ENCODE peak calls at places on chromosomes 5 and 9, in seven cellular contexts. One of them, this sample, is unnamed.

GRCh38 chr9:22863106-22863505 is 416.5 kb downstream of the DMRTA1 start:
- DNase-seq in iris pigment epithelial cell: no peak
- DNase-seq in NCI-H2081: no peak
- DNase-seq in tibial nerve: no peak
- DNase-seq in A172: no peak
- DNase-seq in NCI-H774: no peak
- DNase-seq in erythroblast: no peak
- DNase-seq in this sample: no peak

GRCh38 chr5:87831499-87831898 is 418.8 kb upstream of the CCNH start:
- DNase-seq in iris pigment epithelial cell: no peak
- DNase-seq in NCI-H2081: no peak
- DNase-seq in tibial nerve: no peak
- DNase-seq in A172: no peak
- DNase-seq in NCI-H774: no peak
- DNase-seq in erythroblast: no peak
- DNase-seq in this sample: no peak

GRCh38 chr9:6870650-6871477 is 113.1 kb downstream of the KDM4C start:
- DNase-seq in iris pigment epithelial cell: no peak
- DNase-seq in NCI-H2081: no peak
- DNase-seq in tibial nerve: no peak
- DNase-seq in A172: no peak
- DNase-seq in NCI-H774: no peak
- DNase-seq in erythroblast: no peak
- DNase-seq in this sample: no peak

GRCh38 chr9:117448066-117448465 is 33.2 kb upstream of the ASTN2 start:
- DNase-seq in iris pigment epithelial cell: peak; percentile 1
- DNase-seq in NCI-H2081: peak; percentile 40
- DNase-seq in tibial nerve: no peak
- DNase-seq in A172: no peak
- DNase-seq in NCI-H774: no peak
- DNase-seq in erythroblast: no peak
- DNase-seq in this sample: no peak

GRCh38 chr9:69130456-69131441 is 43.3 kb upstream of the TJP2 start:
- DNase-seq in iris pigment epithelial cell: peak; percentile 85
- DNase-seq in NCI-H2081: no peak
- DNase-seq in tibial nerve: peak; percentile 64
- DNase-seq in A172: peak; percentile 90
- DNase-seq in NCI-H774: no peak
- DNase-seq in erythroblast: peak; percentile 63
- DNase-seq in this sample: no peak

GRCh38 chr5:179974946-179975712 is 67.4 kb upstream of the TBC1D9B start:
- DNase-seq in iris pigment epithelial cell: peak; percentile 8
- DNase-seq in NCI-H2081: no peak
- DNase-seq in tibial nerve: no peak
- DNase-seq in A172: peak; percentile 44
- DNase-seq in NCI-H774: no peak
- DNase-seq in erythroblast: peak; percentile 49
- DNase-seq in this sample: no peak

GRCh38 chr9:102497709-102498108 is 497.4 kb upstream of the CYLC2 start:
- DNase-seq in iris pigment epithelial cell: no peak
- DNase-seq in NCI-H2081: no peak
- DNase-seq in tibial nerve: no peak
- DNase-seq in A172: no peak
- DNase-seq in NCI-H774: no peak
- DNase-seq in erythroblast: no peak
- DNase-seq in this sample: no peak

GRCh38 chr5:68315679-68316271 is 100.2 kb downstream of the PIK3R1 start:
- DNase-seq in iris pigment epithelial cell: no peak
- DNase-seq in NCI-H2081: no peak
- DNase-seq in tibial nerve: no peak
- DNase-seq in A172: no peak
- DNase-seq in NCI-H774: no peak
- DNase-seq in erythroblast: peak; percentile 49
- DNase-seq in this sample: no peak

GRCh38 chr5:75640395-75640794 is 29.1 kb downstream of the ANKDD1B start:
- DNase-seq in iris pigment epithelial cell: peak; percentile 95
- DNase-seq in NCI-H2081: no peak
- DNase-seq in tibial nerve: no peak
- DNase-seq in A172: peak; percentile 85
- DNase-seq in NCI-H774: no peak
- DNase-seq in erythroblast: no peak
- DNase-seq in this sample: no peak

This sample was measured in NCI-H2107.